ENCODE peak calls at places on chromosomes 11 and 22, in four cellular contexts. One of them, this sample, is unnamed.

GRCh38 chr11:44556735-44557409 is 8.6 kb upstream of the CD82 start:
- DNase-seq in H1: no peak
- DNase-seq in K562: no peak
- DNase-seq in GM12878: peak; percentile 47
- DNase-seq in this sample: peak; percentile 54

GRCh38 chr11:12184696-12185095 is 74.3 kb downstream of the MICAL2 start:
- DNase-seq in H1: no peak
- DNase-seq in K562: no peak
- DNase-seq in GM12878: no peak
- DNase-seq in this sample: no peak

GRCh38 chr11:83881428-83881827 is 595.3 kb upstream of the CCDC90B start:
- DNase-seq in H1: no peak
- DNase-seq in K562: no peak
- DNase-seq in GM12878: no peak
- DNase-seq in this sample: no peak

GRCh38 chr22:48902001-48902869 is 925.4 kb downstream of the BRD1 start:
- DNase-seq in H1: no peak
- DNase-seq in K562: no peak
- DNase-seq in GM12878: no peak
- DNase-seq in this sample: no peak

GRCh38 chr11:48172818-48173609 is 43.6 kb upstream of the OR4B1 start:
- DNase-seq in H1: peak; percentile 44
- DNase-seq in K562: peak; percentile 82
- DNase-seq in GM12878: no peak
- DNase-seq in this sample: peak; percentile 15

GRCh38 chr22:45952151-45952550 is 24.8 kb downstream of the WNT7B start:
- DNase-seq in H1: no peak
- DNase-seq in K562: no peak
- DNase-seq in GM12878: no peak
- DNase-seq in this sample: no peak

GRCh38 chr22:45878901-45879551 is 97.9 kb downstream of the WNT7B start:
- DNase-seq in H1: no peak
- DNase-seq in K562: no peak
- DNase-seq in GM12878: no peak
- DNase-seq in this sample: no peak

GRCh38 chr11:62472063-62472884 is 53.4 kb downstream of the SCGB1A1 start:
- DNase-seq in H1: no peak
- DNase-seq in K562: peak; percentile 82
- DNase-seq in GM12878: no peak
- DNase-seq in this sample: peak; percentile 59

GRCh38 chr11:66951135-66951534 is 7.0 kb downstream of the PC start:
- DNase-seq in H1: no peak
- DNase-seq in K562: no peak
- DNase-seq in GM12878: no peak
- DNase-seq in this sample: no peak

GRCh38 chr11:66953431-66953833 is 4.8 kb downstream of the PC start:
- DNase-seq in H1: no peak
- DNase-seq in K562: no peak
- DNase-seq in GM12878: no peak
- DNase-seq in this sample: no peak

GRCh38 chr11:66951927-66952337 is 6.3 kb downstream of the PC start:
- DNase-seq in H1: no peak
- DNase-seq in K562: no peak
- DNase-seq in GM12878: no peak
- DNase-seq in this sample: no peak

GRCh38 chr11:66950113-66950535 is 8.1 kb downstream of the PC start:
- DNase-seq in H1: no peak
- DNase-seq in K562: peak; percentile 79
- DNase-seq in GM12878: no peak
- DNase-seq in this sample: peak; percentile 90
- TF ChIP-seq POLR2AphosphoS5 in H1: no peak
- TF ChIP-seq POLR2AphosphoS5 in K562: no peak
- TF ChIP-seq POLR2AphosphoS5 in GM12878: no peak
- TF ChIP-seq POLR2AphosphoS5 in this sample: peak; percentile 44

DNA sequence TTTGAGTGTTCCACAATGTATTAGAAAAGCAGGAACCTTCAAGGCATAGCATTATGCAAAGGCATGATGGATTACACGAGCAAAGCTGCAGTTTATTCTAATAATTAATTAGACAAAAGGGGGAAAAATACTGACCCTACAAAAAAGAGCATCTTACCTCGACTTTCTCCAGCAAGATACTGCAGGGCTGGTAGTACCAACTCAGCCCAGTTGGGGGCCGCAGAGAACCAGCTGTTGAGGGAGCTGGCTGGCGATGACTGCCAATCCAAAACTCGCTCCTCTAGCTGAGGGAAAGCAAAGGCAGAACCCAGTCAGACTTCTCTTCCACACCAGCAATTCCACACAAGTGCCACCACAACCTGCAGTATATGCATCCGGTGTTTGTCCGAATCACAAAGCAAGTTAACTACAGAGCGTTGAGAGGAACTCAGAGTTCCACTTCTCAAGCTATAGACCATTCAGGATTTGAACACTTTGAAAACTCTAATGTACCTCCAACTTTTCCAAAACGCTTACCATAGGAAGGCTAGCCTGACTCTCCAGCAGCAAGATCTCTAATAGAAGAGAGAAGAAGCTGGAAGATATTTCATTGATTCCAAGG is 13.7 kb downstream of the NFRKB start:
- DNase-seq in H1: no peak
- DNase-seq in K562: peak; percentile 56
- DNase-seq in GM12878: no peak
- DNase-seq in this sample: no peak
- TF ChIP-seq EGR1 in H1: no peak
- TF ChIP-seq EGR1 in K562: no peak
- TF ChIP-seq EGR1 in GM12878: no peak
- TF ChIP-seq EGR1 in this sample: no peak

GRCh38 chr22:38737302-38738060 is 18.3 kb downstream of the SUN2 start:
- DNase-seq in H1: no peak
- DNase-seq in K562: no peak
- DNase-seq in GM12878: no peak
- DNase-seq in this sample: no peak
- TF ChIP-seq POLR2AphosphoS5 in H1: no peak
- TF ChIP-seq POLR2AphosphoS5 in K562: no peak
- TF ChIP-seq POLR2AphosphoS5 in GM12878: peak; percentile 19
- TF ChIP-seq POLR2AphosphoS5 in this sample: peak; percentile 3

DNA sequence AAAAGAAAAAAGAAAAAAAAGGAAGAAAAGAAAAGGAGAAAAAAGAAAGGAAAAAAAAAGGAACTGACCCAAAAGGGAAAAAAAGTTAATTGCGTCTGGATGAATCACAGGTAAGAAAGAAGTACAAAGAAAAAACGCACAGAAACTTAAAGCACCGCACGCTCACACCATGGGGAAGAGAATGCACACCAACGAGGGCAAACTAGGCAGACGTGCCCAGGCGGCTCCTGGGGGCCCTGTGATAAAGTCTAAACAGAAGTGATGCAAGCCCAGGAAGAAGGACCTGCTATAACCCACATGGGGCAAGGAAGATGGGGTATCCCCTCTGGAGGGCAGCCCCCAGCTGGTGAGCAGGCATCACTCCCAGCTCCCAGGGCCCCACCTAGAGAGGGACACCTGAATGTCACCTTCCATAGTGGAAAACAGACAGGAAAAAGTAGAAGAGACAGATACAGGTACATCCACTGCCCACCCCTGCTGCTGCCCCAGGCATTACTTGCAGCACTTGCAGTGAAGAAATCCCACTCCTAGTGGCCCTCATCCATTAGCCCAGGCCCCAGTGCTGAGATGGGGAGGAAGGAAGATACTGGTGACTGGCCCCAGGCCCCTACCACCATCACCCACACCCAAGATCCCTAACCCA is 28.9 kb downstream of the NAP1L4 start:
- DNase-seq in H1: no peak
- DNase-seq in K562: no peak
- DNase-seq in GM12878: no peak
- DNase-seq in this sample: no peak
- TF ChIP-seq EGR1 in H1: no peak
- TF ChIP-seq EGR1 in K562: no peak
- TF ChIP-seq EGR1 in GM12878: no peak
- TF ChIP-seq EGR1 in this sample: no peak